ENCODE peak calls at places on chromosomes 11 and 22, in nine cellular contexts. K is B cell, G is A549, J is AG09309, Z is fibroblast of mammary gland, B is neural crest cell, T is heart right ventricle, L is IMR-90, Y is foreskin fibroblast. U is an unnamed sample.

GRCh38 chr11:73325036-73325981 is 17.2 kb downstream of the ARHGEF17 start:
- DNase-seq in K (no peak), G (no peak), J (no peak), Z (no peak), B (no peak), T (no peak), L (peak), Y (no peak), U (no peak)

GRCh38 chr11:6397636-6398035 is 7.4 kb downstream of the SMPD1 start:
- DNase-seq in K (no peak), G (no peak), J (no peak), Z (no peak), B (no peak), T (no peak), L (peak), Y (peak), U (no peak)

GRCh38 chr22:46352691-46353386 is 17.3 kb downstream of the TRMU start:
- DNase-seq in K (no peak), G (peak), J (no peak), Z (peak), B (no peak), T (peak), L (peak), Y (no peak), U (no peak)

GRCh38 chr11:119641991-119642745 is 86.8 kb downstream of the NECTIN1 start:
- DNase-seq in K (peak), G (peak), J (no peak), Z (peak), B (no peak), T (no peak), L (peak), Y (no peak), U (no peak)

GRCh38 chr11:120239713-120240640 is at the start of gene POU2F3:
- DNase-seq in K (no peak), G (no peak), J (no peak), Z (no peak), B (no peak), T (no peak), L (no peak), Y (no peak), U (no peak)

GRCh38 chr11:68843703-68844312 is 2.1 kb upstream of the CPT1A start:
- DNase-seq in K (peak), G (peak), J (no peak), Z (no peak), B (no peak), T (peak), L (no peak), Y (no peak), U (peak)

GRCh38 chr11:47179655-47179991 is 2.9 kb upstream of the ARFGAP2 start:
- DNase-seq in K (peak), G (peak), J (no peak), Z (peak), B (peak), T (no peak), L (peak), Y (no peak), U (peak)

GRCh38 chr11:66478823-66479740 is 1.2 kb upstream of the DPP3 start:
- DNase-seq in K (peak), G (peak), J (no peak), Z (peak), B (no peak), T (peak), L (peak), Y (peak), U (no peak)

GRCh38 chr11:128502736-128503135 is 84.6 kb downstream of the ETS1 start:
- DNase-seq in K (no peak), G (peak), J (peak), Z (peak), B (no peak), T (no peak), L (peak), Y (peak), U (no peak)

GRCh38 chr11:10451399-10452116 is 3.5 kb upstream of the AMPD3 start:
- DNase-seq in K (peak), G (no peak), J (no peak), Z (no peak), B (no peak), T (no peak), L (no peak), Y (no peak), U (no peak)
- TF ChIP-seq CTCF in K (no peak), G (no peak), J (no peak), Z (no peak), B (no peak), T (no peak), L (no peak), Y (no peak), U (no peak)

DNA sequence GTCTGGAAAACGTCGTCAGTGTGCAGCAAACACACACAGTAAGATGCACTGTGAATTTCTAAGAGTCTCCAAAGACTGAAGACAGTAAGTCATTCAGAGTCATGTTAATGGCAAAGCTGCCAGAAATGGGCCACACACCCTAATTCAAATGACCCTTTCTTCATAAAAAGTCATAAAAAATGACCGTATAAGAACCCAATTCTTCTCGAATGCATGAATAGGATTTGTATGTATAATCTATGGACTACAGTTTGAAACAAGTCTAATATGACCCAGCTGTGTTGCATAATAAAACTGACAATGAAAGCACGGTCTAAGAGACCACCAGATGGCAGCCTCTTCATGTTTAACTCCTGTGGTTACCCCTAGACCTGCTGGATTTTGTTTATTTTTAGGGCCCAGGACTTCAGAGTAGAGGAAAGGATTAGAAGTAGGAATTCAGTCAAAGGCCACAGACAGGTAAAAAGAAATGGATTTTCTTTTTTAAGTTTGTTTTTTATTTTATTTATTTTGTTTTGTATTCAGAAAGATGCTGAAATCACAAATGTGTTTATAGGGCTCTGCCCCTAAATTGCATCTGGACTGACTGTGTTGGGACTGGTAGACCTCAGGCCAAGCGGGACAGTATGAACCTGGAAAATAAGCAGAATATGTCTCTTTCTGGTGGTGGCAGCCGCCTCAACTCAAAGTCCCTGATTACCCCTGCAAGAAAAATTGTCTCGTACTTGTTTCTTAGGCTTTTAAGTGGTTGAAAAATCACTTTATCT is 32.1 kb upstream of the SLC5A12 start:
- DNase-seq in K (peak), G (peak), J (peak), Z (peak), B (peak), T (peak), L (peak), Y (peak), U (peak)
- TF ChIP-seq CTCF in K (peak), G (peak), J (peak), Z (peak), B (peak), T (peak), L (peak), Y (peak), U (peak)

GRCh38 chr22:20762233-20762796 is 11.6 kb upstream of the SERPIND1 start:
- DNase-seq in K (no peak), G (no peak), J (no peak), Z (no peak), B (no peak), T (no peak), L (no peak), Y (no peak), U (no peak)

GRCh38 chr22:20761536-20761935 is 12.4 kb upstream of the SERPIND1 start:
- DNase-seq in K (no peak), G (no peak), J (peak), Z (no peak), B (no peak), T (no peak), L (peak), Y (peak), U (no peak)

GRCh38 chr22:20758688-20759087 is 15.2 kb upstream of the SERPIND1 start:
- DNase-seq in K (no peak), G (peak), J (no peak), Z (no peak), B (no peak), T (no peak), L (no peak), Y (no peak), U (no peak)

GRCh38 chr22:20756846-20757245 is 17.1 kb upstream of the SERPIND1 start:
- DNase-seq in K (no peak), G (no peak), J (no peak), Z (no peak), B (no peak), T (no peak), L (no peak), Y (no peak), U (no peak)

DNA sequence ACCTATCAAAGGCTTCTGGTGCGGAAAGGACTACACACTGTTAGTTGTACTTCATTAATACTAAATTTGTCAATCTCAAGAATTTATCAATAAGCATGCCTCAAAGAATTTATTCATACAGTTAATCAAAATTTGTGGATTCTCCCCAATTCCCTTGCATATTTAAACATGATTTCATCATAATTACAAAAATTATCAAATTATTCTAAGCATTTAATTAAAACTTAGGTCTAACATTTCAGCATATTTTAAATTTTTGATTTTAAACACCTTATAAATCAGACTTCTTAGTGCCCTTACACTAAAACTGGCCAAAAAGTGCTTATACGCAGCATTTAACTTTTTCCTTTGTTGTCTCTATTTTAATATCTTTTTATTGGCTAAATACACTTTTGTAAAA is 13.8 kb upstream of the SERPIND1 start:
- DNase-seq in K (no peak), G (no peak), J (no peak), Z (no peak), B (no peak), T (no peak), L (no peak), Y (no peak), U (no peak)
- TF ChIP-seq CTCF in K (no peak), G (no peak), J (no peak), Z (no peak), B (no peak), T (no peak), L (no peak), Y (no peak), U (no peak)

GRCh38 chr11:17633279-17633986 is 85.9 kb upstream of the MYOD1 start:
- DNase-seq in K (no peak), G (no peak), J (no peak), Z (no peak), B (no peak), T (no peak), L (no peak), Y (no peak), U (no peak)

GRCh38 chr11:17636721-17637120 is 82.7 kb upstream of the MYOD1 start:
- DNase-seq in K (no peak), G (no peak), J (no peak), Z (no peak), B (no peak), T (no peak), L (no peak), Y (no peak), U (no peak)

GRCh38 chr11:17634776-17635550 is 84.4 kb upstream of the MYOD1 start:
- DNase-seq in K (no peak), G (no peak), J (no peak), Z (no peak), B (no peak), T (no peak), L (no peak), Y (no peak), U (no peak)

GRCh38 chr11:17633987-17634775 is 85.2 kb upstream of the MYOD1 start:
- DNase-seq in K (no peak), G (no peak), J (no peak), Z (no peak), B (no peak), T (no peak), L (no peak), Y (no peak), U (no peak)

DNA sequence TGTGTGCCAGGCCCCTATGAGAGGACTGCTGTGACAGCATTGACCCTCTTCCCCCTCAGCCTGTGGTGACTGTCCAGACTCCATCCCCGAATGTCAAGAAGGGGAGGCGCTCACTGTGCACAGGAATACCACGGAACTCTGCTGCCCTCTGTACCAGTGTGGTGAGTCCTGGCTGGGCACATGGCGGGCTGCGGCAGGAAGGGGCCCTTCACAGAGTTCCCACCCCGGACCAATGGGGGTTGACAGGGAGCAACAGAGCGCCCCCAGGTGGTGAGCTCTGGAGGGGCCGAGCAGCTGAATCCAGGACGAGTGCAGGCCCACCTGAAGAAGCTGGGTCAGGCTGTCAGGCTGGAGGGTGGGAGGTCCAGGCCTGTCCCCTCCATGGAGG is 83.8 kb upstream of the MYOD1 start:
- DNase-seq in K (no peak), G (no peak), J (no peak), Z (no peak), B (no peak), T (no peak), L (no peak), Y (no peak), U (no peak)
- TF ChIP-seq CTCF in K (no peak), G (no peak), J (no peak), Z (no peak), B (no peak), T (no peak), L (no peak), Y (no peak), U (peak)

DNA sequence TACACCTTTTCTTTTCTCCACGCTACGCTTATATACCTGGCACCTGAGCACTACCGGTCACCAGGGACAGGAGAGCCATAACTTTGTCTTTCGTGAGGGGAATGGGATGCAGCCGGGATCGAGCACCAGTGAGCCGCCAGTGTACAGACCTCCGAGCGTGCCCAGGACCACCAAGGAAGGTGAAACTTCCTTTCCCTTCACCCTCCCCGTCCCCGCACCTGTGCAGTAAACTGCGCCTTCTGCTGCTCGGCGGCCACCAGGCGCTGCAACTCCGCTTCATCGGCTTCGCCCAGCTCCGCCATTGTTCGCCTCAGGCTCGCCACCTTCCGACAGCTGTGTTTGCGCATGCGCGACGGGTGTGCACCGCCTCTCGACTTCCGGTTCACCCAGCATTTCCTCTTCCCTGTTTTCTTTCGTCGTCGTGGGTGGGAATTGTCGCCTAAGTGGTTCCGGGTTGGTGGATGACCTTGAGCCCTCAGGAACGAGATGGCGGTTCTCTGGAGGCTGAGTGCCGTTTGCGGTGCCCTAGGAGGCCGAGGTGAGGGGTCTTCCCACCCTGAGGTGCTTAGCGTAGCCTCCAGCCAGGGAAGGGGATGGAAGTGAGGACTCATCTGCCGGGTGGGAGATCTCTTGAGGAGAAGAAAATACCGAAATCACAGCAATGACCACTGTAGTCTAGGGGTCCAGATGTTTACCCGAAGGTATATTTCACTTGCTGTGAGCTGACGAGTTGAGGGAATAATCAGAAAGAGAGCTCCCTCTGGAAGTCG is at the start of the genes SDHD and TIMM8B:
- DNase-seq in K (peak), G (peak), J (peak), Z (peak), B (peak), T (peak), L (peak), Y (peak), U (peak)
- TF ChIP-seq CTCF in K (peak), G (no peak), J (peak), Z (peak), B (peak), T (no peak), L (peak), Y (no peak), U (no peak)

GRCh38 chr22:28741200-28741757 is 341 bp downstream of the CHEK2 start:
- DNase-seq in K (no peak), G (no peak), J (no peak), Z (no peak), B (no peak), T (no peak), L (no peak), Y (no peak), U (no peak)

GRCh38 chr22:28736296-28737155 is 5.1 kb downstream of the CHEK2 start:
- DNase-seq in K (no peak), G (no peak), J (no peak), Z (no peak), B (no peak), T (no peak), L (no peak), Y (no peak), U (no peak)

GRCh38 chr22:28742562-28742962 is 723 bp downstream of the HSCB start:
- DNase-seq in K (no peak), G (no peak), J (no peak), Z (no peak), B (no peak), T (no peak), L (no peak), Y (no peak), U (no peak)

GRCh38 chr22:28743852-28744251 is 2.0 kb downstream of the HSCB start:
- DNase-seq in K (no peak), G (no peak), J (no peak), Z (no peak), B (no peak), T (no peak), L (no peak), Y (no peak), U (no peak)

DNA sequence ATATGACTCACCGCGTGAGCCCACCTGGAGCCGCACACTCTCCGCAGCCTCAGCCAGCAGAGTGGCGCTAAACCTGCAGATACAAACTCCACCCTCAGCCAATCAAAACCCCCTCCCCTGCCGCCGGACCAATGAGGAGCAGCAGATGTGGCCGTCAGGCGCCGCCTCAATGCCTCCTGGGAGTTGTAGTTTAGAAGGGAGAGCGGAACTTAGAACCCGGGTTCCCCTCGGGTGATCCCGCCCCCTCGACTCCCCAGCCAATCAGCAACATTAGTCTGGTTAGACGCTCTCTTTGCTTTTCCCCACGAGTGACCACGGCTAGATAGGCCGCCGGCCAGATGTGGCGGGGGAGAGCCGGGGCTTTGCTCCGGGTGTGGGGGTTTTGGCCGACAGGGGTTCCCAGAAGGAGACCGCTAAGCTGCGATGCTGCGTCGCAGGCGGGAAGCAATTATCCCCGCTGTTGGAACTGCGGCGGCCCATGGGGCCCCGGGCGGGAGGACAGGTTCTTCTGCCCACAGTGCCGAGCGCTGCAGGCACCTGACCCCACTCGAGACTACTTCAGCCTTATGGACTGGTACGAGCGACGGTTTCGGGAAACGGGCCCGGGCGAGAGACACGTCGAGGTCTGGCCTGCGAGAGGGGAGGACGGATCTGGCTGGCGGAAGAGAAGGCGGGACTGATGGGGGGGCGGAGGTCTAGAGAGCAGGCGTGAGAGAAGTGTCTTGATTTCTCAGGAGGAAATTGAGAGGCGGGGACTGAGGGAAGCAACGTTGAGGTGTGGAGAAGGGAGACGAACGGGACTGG is at the start of the genes CHEK2 and HSCB:
- DNase-seq in K (peak), G (peak), J (peak), Z (peak), B (peak), T (peak), L (peak), Y (peak), U (peak)
- TF ChIP-seq CTCF in K (no peak), G (no peak), J (no peak), Z (peak), B (no peak), T (no peak), L (no peak), Y (no peak), U (no peak)